ENCODE peak calls at places on chromosomes 5 and 9, in seven cellular contexts. T is breast epithelium, R is adrenal gland, G is IMR-90, Z is K562, I is body of pancreas, A is transverse colon. F is an unnamed sample. For H3K4me1, the result is how much of the 10 kb centered on the place peaks cover.

GRCh38 chr9:131366745-131367401 is 27.0 kb upstream of the PRRC2B start:
- DNase-seq in A (peak), T (no peak), R (peak), Z (peak), G (peak), I (peak), F (no peak)

GRCh38 chr9:70046274-70047070 is 2.8 kb downstream of the MAMDC2 start:
- DNase-seq in I (no peak), R (peak), T (peak), Z (no peak), A (no peak), G (no peak), F (peak)

GRCh38 chr9:134495881-134496412 is 145.7 kb upstream of the COL5A1 start:
- DNase-seq in I (no peak), G (no peak), T (no peak), A (peak), R (no peak), Z (no peak), F (no peak)

GRCh38 chr9:20873240-20873860 is 158.1 kb downstream of the HACD4 start:
- DNase-seq in I (no peak), A (no peak), T (no peak), G (peak), R (no peak), Z (no peak), F (no peak)

GRCh38 chr5:123371575-123372179 is 51.5 kb downstream of the CEP120 start:
- DNase-seq in I (peak), Z (peak), G (peak), R (peak), T (no peak), A (peak), F (peak)

GRCh38 chr5:178583279-178583678 is 6.9 kb downstream of the COL23A1 start:
- DNase-seq in R (no peak), Z (no peak), G (no peak), I (no peak), A (no peak), T (no peak), F (no peak)

GRCh38 chr9:94644543-94644942 is 5.2 kb upstream of the FBP1 start:
- DNase-seq in T (no peak), A (no peak), Z (no peak), I (no peak), R (no peak), G (no peak), F (no peak)

GRCh38 chr5:57495285-57495684 is 12.7 kb upstream of the ACTBL2 start:
- DNase-seq in G (no peak), R (no peak), A (peak), I (no peak), Z (no peak), T (no peak), F (no peak)

GRCh38 chr5:125043781-125044391 is 297.4 kb upstream of the ZNF608 start:
- DNase-seq in I (peak), A (peak), Z (no peak), G (peak), T (peak), R (peak), F (peak)

GRCh38 chr9:36548454-36548853 is 24.2 kb upstream of the MELK start:
- DNase-seq in I (no peak), T (no peak), R (no peak), A (no peak), Z (no peak), G (no peak), F (no peak)

GRCh38 chr5:103293719-103294118 is 35.2 kb downstream of the MACIR start:
- DNase-seq in A (no peak), G (no peak), I (no peak), Z (no peak), R (no peak), T (no peak), F (no peak)

DNA sequence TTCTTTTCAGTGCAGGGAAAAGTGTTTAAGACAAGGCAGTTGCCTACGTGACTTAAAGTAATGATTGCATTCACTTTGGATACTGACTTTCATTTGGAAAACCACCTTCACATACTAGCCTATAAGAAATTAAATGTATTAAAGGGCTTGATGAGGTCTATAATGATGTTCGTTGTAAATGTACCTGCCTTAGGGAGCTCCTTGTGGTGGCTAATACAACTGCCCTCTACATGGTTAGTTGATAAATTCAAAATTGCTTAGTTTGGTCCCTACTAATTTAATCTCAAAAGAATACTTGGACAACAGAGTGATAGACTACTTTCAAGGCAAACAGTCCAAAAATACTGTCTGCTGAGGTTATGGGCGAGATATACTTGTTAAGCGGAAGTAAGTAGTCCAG is 3.8 kb downstream of the VLDLR start:
- DNase-seq in T (no peak), A (no peak), I (no peak), Z (no peak), R (no peak), G (no peak), F (no peak)
- TF ChIP-seq CTCF in T (no peak), A (no peak), I (no peak), Z (no peak), R (peak), G (no peak), F (no peak)

GRCh38 chr5:167773902-167774301 is 517.5 kb upstream of the WWC1 start:
- DNase-seq in T (no peak), G (no peak), A (no peak), R (no peak), I (no peak), Z (no peak), F (no peak)

GRCh38 chr5:167767775-167768174 is 523.7 kb upstream of the WWC1 start:
- DNase-seq in T (no peak), I (no peak), G (peak), A (no peak), R (no peak), Z (no peak), F (no peak)

GRCh38 chr5:167771565-167771964 is 519.9 kb upstream of the WWC1 start:
- DNase-seq in R (no peak), T (no peak), G (no peak), Z (no peak), A (no peak), I (no peak), F (no peak)

GRCh38 chr5:167769846-167770420 is 521.5 kb upstream of the WWC1 start:
- DNase-seq in Z (no peak), A (no peak), R (no peak), T (no peak), G (no peak), I (no peak), F (no peak)

GRCh38 chr5:167770461-167770860 is 521.0 kb upstream of the WWC1 start:
- DNase-seq in G (peak), Z (no peak), T (no peak), A (no peak), I (no peak), R (no peak), F (no peak)
- TF ChIP-seq POLR2A in G (no peak), Z (no peak), T (no peak), A (no peak), I (no peak), R (no peak), F (no peak)

DNA sequence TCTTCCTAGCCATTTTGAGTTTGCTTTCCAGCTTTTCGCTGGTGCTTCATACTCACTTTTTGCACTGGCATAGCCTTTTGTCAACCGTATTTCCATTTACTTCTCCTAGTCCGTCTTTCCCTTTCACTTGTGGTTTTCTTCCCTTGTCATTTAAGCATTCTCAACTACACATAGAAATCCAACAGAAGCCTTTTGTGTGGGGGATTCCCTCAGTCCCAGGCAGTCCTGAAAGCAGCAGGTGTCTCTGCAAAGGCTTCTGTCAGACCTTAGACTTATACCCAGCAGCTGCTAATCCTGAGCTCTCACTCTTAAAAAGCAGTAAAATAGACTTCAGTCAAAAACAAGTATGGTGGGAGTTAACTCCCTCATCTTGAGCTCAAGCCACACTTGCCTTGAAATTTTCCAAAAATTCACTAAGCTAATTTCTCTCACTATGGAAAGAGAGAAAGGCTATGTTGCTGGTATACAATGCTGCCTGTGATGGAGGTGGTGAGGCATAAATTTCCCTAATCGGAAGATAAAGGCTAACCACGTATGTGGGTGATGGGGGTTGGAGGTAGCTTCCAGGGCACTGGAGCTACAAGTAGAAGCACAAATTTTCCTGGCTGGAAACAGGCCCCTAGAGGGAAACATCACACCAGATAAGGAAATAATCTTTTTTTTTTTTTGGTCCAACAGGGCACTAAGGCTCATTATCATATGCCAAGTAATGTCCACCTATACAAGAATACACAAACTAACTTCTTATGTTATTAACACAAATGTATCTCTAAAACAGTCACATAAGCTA is 34.8 kb upstream of the IFNK start:
- DNase-seq in Z (no peak), I (no peak), T (no peak), R (no peak), G (no peak), A (no peak), F (no peak)
- H3K4me1 ChIP-seq in Z (under half), I (under half), T (under half), R (under half), G (under half), A (under half), F (under half)

GRCh38 chr9:88874391-88874790 is 116.9 kb upstream of the S1PR3 start:
- DNase-seq in Z (peak), I (no peak), R (peak), T (no peak), G (peak), A (no peak), F (no peak)
- TF ChIP-seq CTCF in Z (peak), I (no peak), R (peak), T (no peak), G (no peak), A (no peak), F (no peak)